ENCODE peak calls at places on chromosomes 2 and 18, in eight cellular contexts. Y is BJ, N is cardiac fibroblast, I is fibroblast of the aortic adventitia, Z is neural progenitor cell, S is epithelial cell of esophagus, M is AG04450, G is WTC11. P is an unnamed sample.

GRCh38 chr2:28979041-28979440 is 2.1 kb upstream of the TOGARAM2 start:
- DNase-seq in Z (no peak), N (no peak), I (no peak), G (no peak), M (no peak), Y (no peak), S (no peak), P (no peak)

GRCh38 chr2:199410130-199410529 is 47.6 kb downstream of the SATB2 start:
- DNase-seq in Y (no peak), G (no peak), I (no peak), Z (no peak), N (no peak), M (no peak), S (no peak), P (peak)

GRCh38 chr2:166384774-166385173 is 9.0 kb upstream of the SCN9A start:
- DNase-seq in M (no peak), G (no peak), I (peak), N (peak), Y (no peak), S (peak), Z (peak), P (peak)

GRCh38 chr2:233862261-233862768 is 5.9 kb downstream of the MSL3B start:
- DNase-seq in M (no peak), Y (no peak), S (no peak), Z (no peak), G (no peak), I (no peak), N (no peak), P (no peak)

GRCh38 chr2:187319441-187320108 is 128.5 kb downstream of the CALCRL start:
- DNase-seq in I (peak), G (no peak), Y (no peak), M (no peak), Z (no peak), N (peak), S (peak), P (peak)

GRCh38 chr2:84077504-84077903 is 381.6 kb downstream of the SUCLG1 start:
- DNase-seq in I (no peak), G (peak), Z (peak), S (peak), M (no peak), Y (no peak), N (peak), P (peak)

GRCh38 chr18:70422061-70422965 is 133.5 kb downstream of the SOCS6 start:
- DNase-seq in G (no peak), I (peak), N (peak), M (peak), Y (peak), S (peak), Z (no peak), P (peak)

GRCh38 chr2:219500135-219500534 is 1.4 kb downstream of the GMPPA start:
- DNase-seq in Z (peak), M (no peak), S (no peak), I (peak), G (no peak), N (no peak), Y (no peak), P (no peak)

GRCh38 chr2:127428057-127428814 is 10.0 kb downstream of the PROC start:
- DNase-seq in S (no peak), I (no peak), N (no peak), M (no peak), Z (no peak), Y (no peak), G (no peak), P (no peak)

GRCh38 chr2:144304127-144304665 is 215.7 kb downstream of the ZEB2 start:
- DNase-seq in N (no peak), M (no peak), Z (no peak), S (no peak), I (no peak), Y (no peak), G (no peak), P (no peak)

DNA sequence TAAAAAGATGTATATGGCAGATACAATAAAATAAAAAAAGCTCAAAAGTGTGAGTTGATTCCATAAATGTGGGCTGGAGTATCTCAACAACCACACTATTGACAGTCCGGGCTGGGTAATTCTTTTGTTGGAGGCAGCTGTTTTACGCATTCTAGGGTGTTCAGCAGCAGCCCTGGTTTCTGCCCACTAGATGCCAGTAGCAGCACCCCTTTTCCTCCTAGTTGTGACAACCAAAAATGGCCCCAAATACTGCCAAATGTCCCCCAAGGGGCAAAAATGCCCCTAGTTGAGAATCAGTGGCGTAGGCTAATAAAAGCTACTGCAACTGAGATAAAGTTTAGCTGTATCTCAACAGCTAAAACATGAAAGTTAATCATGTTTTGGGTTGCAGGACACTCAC is 44.7 kb downstream of the CHMP3 start:
- DNase-seq in Z (peak), M (no peak), G (peak), N (peak), I (peak), S (peak), Y (no peak), P (no peak)
- TF ChIP-seq CTCF in Z (peak), M (peak), G (peak), N (peak), I (peak), S (peak), Y (peak), P (peak)

DNA sequence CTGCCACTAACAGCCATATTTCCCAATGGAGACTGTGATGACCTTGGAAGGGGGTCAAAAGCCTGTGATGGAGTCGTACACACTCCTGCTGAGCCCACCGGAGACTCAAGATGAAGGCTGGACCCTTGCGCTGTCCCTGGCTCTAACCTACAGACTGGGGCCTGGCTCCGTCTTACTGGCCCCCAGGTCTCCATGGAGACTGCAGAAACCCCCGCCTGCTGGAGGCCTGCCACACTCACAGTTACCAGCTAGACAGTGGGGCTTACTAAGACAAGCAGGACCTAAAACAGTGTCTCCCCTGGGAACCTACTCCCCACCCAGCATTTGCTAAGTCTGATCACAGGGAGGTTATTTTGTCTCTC is 9.6 kb downstream of the C2orf72 start:
- DNase-seq in S (no peak), Z (no peak), I (no peak), N (no peak), M (no peak), Y (no peak), G (no peak), P (no peak)
- TF ChIP-seq CTCF in S (no peak), Z (no peak), I (no peak), N (no peak), M (no peak), Y (no peak), G (no peak), P (no peak)

GRCh38 chr2:35409762-35410161 is 945.8 kb upstream of the CRIM1 start:
- DNase-seq in Z (no peak), Y (no peak), M (no peak), N (no peak), G (no peak), S (no peak), I (no peak), P (no peak)

GRCh38 chr2:35410431-35411061 is 945.0 kb upstream of the CRIM1 start:
- DNase-seq in G (peak), I (peak), M (no peak), N (peak), Y (no peak), S (peak), Z (peak), P (peak)

GRCh38 chr2:35415282-35415681 is 940.3 kb upstream of the CRIM1 start:
- DNase-seq in G (no peak), Y (no peak), N (no peak), Z (no peak), M (no peak), I (no peak), S (peak), P (peak)
- TF ChIP-seq CTCF in G (no peak), Y (no peak), N (no peak), Z (peak), M (peak), I (peak), S (peak), P (peak)

DNA sequence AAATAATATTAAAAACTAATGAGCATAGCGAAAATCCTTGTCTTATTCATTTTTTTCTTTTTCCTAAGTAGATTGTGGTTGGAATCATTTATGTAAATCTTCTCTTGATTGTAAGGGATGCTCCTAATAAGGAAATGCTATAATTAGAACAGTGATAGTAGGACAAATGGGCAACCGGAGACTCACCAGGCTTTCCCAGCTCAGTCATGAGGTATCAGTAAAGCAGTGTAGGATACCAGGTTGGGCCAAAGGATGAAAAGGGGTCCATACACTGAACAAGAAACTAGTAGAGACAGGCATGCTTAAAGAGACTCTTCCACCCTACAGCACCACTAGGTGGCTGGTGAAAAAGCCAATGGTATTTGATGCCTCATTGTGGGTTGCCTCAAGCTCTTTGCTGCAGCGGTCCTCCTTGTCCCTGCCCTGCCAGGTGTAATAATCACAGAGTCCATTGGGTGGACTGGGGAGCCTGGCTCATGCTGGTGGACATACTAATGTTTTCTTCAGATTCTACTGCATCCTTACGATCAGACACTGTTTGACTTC is 71.4 kb upstream of the FAM98A start:
- DNase-seq in Y (no peak), I (no peak), G (peak), N (no peak), S (peak), Z (peak), M (no peak), P (peak)
- TF ChIP-seq CTCF in Y (no peak), I (peak), G (peak), N (peak), S (peak), Z (peak), M (peak), P (no peak)

GRCh38 chr2:26785431-26786206 is at the start of gene CENPA:
- DNase-seq in Y (peak), I (peak), N (peak), G (peak), Z (peak), S (peak), M (peak), P (peak)
- TF ChIP-seq CTCF in Y (peak), I (peak), N (no peak), G (no peak), Z (no peak), S (peak), M (peak), P (no peak)

DNA sequence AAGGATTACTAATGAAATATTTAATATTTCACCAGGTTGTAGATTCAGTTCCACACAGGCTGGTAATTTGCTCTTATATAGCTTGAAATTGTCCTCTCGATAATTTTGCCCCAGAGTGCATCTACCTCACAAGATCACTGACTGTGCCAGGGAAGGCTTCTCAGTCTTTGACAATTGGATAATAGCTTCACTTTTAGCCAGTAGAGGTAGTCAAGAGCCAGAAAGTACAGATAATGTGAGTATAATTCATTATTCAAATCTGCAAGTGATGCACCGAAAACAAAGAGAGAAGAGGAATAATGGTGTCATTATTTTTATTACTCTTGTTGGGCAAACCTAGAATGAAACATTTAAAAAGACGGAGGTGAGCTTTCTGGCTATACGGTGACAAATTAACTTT is 292.8 kb downstream of the EN1 start:
- DNase-seq in I (peak), G (no peak), Y (no peak), M (no peak), Z (no peak), N (peak), S (no peak), P (peak)
- TF ChIP-seq CTCF in I (peak), G (no peak), Y (peak), M (peak), Z (peak), N (peak), S (no peak), P (peak)

DNA sequence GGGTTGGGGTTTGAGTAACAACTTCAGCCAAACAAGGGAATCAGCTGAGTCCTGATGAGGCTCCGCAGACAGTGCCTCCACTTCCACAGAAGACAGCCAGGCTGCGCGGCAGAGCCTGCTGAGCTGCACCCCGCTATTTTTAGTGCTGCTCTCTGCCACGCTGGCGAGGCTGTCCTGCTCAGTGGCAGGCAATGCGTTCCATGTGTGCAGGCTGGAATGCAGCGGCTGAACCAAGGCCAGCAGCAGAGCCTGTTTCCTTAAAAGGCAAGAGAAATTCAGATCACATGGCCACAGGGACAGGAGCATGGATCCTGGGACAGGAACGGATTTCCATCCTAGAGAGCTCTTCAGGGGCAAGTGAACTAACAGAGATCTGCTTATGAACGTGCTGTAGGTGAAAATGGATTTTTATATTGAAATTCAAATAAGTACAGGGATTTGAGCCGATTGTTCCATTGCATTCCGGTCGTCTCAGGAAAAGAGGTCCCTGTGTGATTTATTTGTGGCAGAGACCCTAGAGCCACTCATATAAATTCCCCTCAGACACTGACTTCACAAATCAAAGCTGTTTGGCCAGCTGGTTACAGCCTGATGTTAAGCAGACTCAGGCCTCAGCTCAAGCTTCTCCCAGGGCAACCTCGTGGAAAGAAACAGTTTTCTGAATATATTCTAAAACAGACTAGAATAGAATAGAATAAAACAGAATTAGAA is 98.6 kb downstream of the COL6A3 start:
- DNase-seq in I (peak), G (no peak), M (peak), S (peak), N (peak), Z (peak), Y (peak), P (no peak)
- TF ChIP-seq CTCF in I (peak), G (no peak), M (peak), S (no peak), N (peak), Z (no peak), Y (peak), P (no peak)

P was measured in MCF 10A.